ENCODE peak calls at places on chromosomes 6 and 20, in six cellular contexts. C, M, X, K, F and A are unnamed samples.

GRCh38 chr20:45042978-45043377 is 57.9 kb downstream of the KCNS1 start:
- DNase-seq in X (no peak), C (no peak), F (no peak), M (no peak), K (no peak), A (no peak)

GRCh38 chr6:21634582-21634981 is 41.0 kb downstream of the SOX4 start:
- DNase-seq in F (no peak), C (peak; percentile 94), M (no peak), K (no peak), X (no peak), A (no peak)

GRCh38 chr20:8156603-8157079 is 24.6 kb downstream of the PLCB1 start:
- DNase-seq in X (peak; percentile 43), M (no peak), C (no peak), F (peak; percentile 32), K (no peak), A (no peak)

GRCh38 chr6:132401120-132401940 is at the start of gene MOXD1:
- DNase-seq in M (peak; percentile 35), C (peak; percentile 56), X (no peak), K (no peak), F (no peak), A (no peak)

GRCh38 chr20:3231116-3231515 is 7.9 kb downstream of the SLC4A11 start:
- DNase-seq in X (no peak), M (no peak), C (no peak), K (no peak), F (no peak), A (no peak)

GRCh38 chr6:54617730-54618129 is 228.8 kb upstream of the FAM83B start:
- DNase-seq in X (no peak), K (no peak), C (peak; percentile 75), M (no peak), F (no peak), A (no peak)

GRCh38 chr6:26576929-26577719 is 19.6 kb upstream of the ABT1 start:
- DNase-seq in X (peak; percentile 62), M (no peak), F (peak; percentile 62), C (peak; percentile 76), K (no peak), A (no peak)

GRCh38 chr6:170236131-170236851 is 54.6 kb downstream of the DLL1 start:
- DNase-seq in F (no peak), C (no peak), K (no peak), X (no peak), M (no peak), A (no peak)

GRCh38 chr20:1894951-1895673 is at the start of gene SIRPA:
- DNase-seq in X (peak; percentile 39), F (no peak), C (peak; percentile 76), K (no peak), M (peak; percentile 70), A (no peak)

GRCh38 chr6:16769986-16770376 is 8.7 kb upstream of the ATXN1 start:
- DNase-seq in X (no peak), K (no peak), C (peak; percentile 74), F (no peak), M (no peak), A (no peak)

GRCh38 chr6:88177961-88178464 is 11.9 kb upstream of the CNR1 start:
- DNase-seq in F (no peak), M (no peak), C (peak; percentile 24), X (no peak), K (no peak), A (peak; percentile 91)

GRCh38 chr20:49914310-49915117 is 815 bp downstream of the SPATA2 start:
- DNase-seq in X (no peak), C (no peak), K (no peak), M (no peak), F (peak; percentile 14), A (peak; percentile 36)

GRCh38 chr6:137315081-137315480 is 95.9 kb upstream of the IFNGR1 start:
- DNase-seq in X (no peak), M (no peak), K (no peak), C (no peak), F (no peak), A (no peak)

GRCh38 chr6:30075987-30076311 is 380 bp upstream of the RNF39 start:
- DNase-seq in M (no peak), X (no peak), C (no peak), F (no peak), K (no peak), A (no peak)

GRCh38 chr6:155493694-155494143 is 38.1 kb upstream of the NOX3 start:
- DNase-seq in X (no peak), F (no peak), K (no peak), M (peak; percentile 51), C (peak; percentile 99), A (peak; percentile 20)

GRCh38 chr6:34809914-34810882 is 18.3 kb downstream of the BLTP3A start:
- DNase-seq in X (no peak), F (no peak), M (no peak), C (no peak), K (no peak), A (no peak)

GRCh38 chr6:153208706-153209105 is 77.6 kb upstream of the RGS17 start:
- DNase-seq in X (peak; percentile 69), M (peak; percentile 36), F (no peak), C (no peak), K (no peak), A (no peak)

GRCh38 chr20:64077541-64077875 is 1.8 kb downstream of the RGS19 start:
- DNase-seq in K (no peak), X (no peak), M (no peak), F (no peak), C (no peak), A (no peak)
- H3K4me3 ChIP-seq in K (peak overlapping the region; percentile 80), X (no peak overlapping the region), M (peak overlapping the region; percentile 69), F (peak overlapping the region; percentile 97), C (no peak overlapping the region), A (peak overlapping the region; percentile 94)

GRCh38 chr6:157570104-157570503 is 189.1 kb downstream of the ZDHHC14 start:
- DNase-seq in K (no peak), M (no peak), X (no peak), F (no peak), C (no peak), A (peak; percentile 23)

GRCh38 chr6:157571995-157572394 is 191.0 kb downstream of the ZDHHC14 start:
- DNase-seq in X (no peak), F (no peak), K (no peak), C (no peak), M (no peak), A (peak; percentile 21)

GRCh38 chr6:157571269-157571668 is 190.3 kb downstream of the ZDHHC14 start:
- DNase-seq in F (no peak), M (no peak), C (no peak), X (no peak), K (no peak), A (peak; percentile 91)

GRCh38 chr6:157569543-157569942 is 188.6 kb downstream of the ZDHHC14 start:
- DNase-seq in M (no peak), F (peak; percentile 64), C (no peak), K (no peak), X (peak; percentile 19), A (peak; percentile 59)

DNA sequence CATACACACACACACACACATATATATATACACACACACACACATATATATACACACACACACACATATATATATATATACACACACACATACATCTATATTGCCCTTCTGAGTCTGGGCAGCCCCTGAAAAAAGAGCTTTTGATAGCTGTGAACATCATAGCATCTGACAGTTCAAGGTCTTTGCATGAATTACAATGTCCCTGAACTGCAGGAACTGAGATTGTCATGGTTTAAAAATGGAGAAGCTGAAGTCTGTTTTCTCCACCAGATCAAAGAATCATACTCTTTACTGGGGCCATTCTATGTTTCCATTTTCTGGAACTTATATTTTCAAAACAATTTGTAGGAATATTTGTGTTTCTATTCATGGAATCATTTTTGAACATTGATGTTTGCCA is 189.8 kb downstream of the ZDHHC14 start:
- DNase-seq in K (no peak), M (no peak), X (no peak), C (no peak), F (no peak), A (peak; percentile 82)
- H3K4me3 ChIP-seq in K (no peak overlapping the region), M (no peak overlapping the region), X (no peak overlapping the region), C (no peak overlapping the region), F (no peak overlapping the region), A (peak overlapping the region; percentile 65)

DNA sequence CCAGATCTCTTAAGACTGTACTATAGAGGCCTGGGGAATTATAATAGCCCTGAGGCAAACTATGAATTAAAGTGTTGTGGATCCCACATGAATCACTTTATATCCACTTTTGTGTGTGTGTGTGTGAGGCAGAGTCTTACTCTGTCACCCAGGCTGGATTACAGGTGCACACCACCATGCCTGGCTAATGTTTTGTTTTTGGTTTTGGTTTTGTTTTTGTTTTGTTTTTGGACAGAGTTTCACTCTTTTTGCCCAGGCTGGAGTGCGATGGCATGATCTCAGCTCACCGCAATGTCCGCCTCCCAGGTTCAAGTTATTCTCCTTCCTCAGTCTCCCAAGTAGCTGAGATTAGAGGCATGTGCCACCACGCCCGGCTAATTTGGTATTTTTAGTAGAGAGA is 32.2 kb upstream of the MICB start:
- DNase-seq in C (no peak), M (no peak), X (no peak), K (no peak), F (peak; percentile 37), A (no peak)
- H3K4me3 ChIP-seq in C (no peak overlapping the region), M (peak overlapping the region; percentile 82), X (no peak overlapping the region), K (no peak overlapping the region), F (peak overlapping the region; percentile 85), A (no peak overlapping the region)

GRCh38 chr6:130991422-130992144 is 71.5 kb downstream of the EPB41L2 start:
- DNase-seq in K (no peak), X (no peak), M (no peak), F (no peak), C (peak; percentile 45), A (no peak)
- H3K4me3 ChIP-seq in K (no peak overlapping the region), X (no peak overlapping the region), M (no peak overlapping the region), F (no peak overlapping the region), C (no peak overlapping the region), A (no peak overlapping the region)